ENCODE peak calls at places on chromosomes 16 and 17, in four cellular contexts. X is HEK293T, R is HepG2, F is GM12878. B is an unnamed sample.

GRCh38 chr16:87831421-87832136 is 37.7 kb downstream of the SLC7A5 start:
- DNase-seq in F (no peak), X (no peak), R (no peak), B (no peak)

GRCh38 chr17:66564992-66565465 is 262.6 kb downstream of the PRKCA start:
- DNase-seq in R (peak), F (no peak), X (no peak), B (no peak)

GRCh38 chr16:81276323-81276722 is 37.8 kb downstream of the BCO1 start:
- DNase-seq in F (no peak), X (no peak), R (no peak), B (no peak)

GRCh38 chr16:24851700-24852099 is 5.9 kb downstream of the SLC5A11 start:
- DNase-seq in X (no peak), F (no peak), R (no peak), B (no peak)

GRCh38 chr17:57553991-57554825 is 190.9 kb downstream of the CCDC182 start:
- DNase-seq in X (no peak), R (no peak), F (no peak), B (peak)

GRCh38 chr17:39939588-39940419 is 12.3 kb downstream of the LRRC3C start:
- DNase-seq in F (peak), X (peak), R (no peak), B (peak)

GRCh38 chr16:15642557-15643452 is at the start of gene MARF1:
- DNase-seq in R (peak), F (peak), X (peak), B (peak)

GRCh38 chr17:36743130-36743529 is 141.7 kb downstream of the MRM1 start:
- DNase-seq in F (no peak), R (no peak), X (no peak), B (no peak)

GRCh38 chr16:73275448-73275847 is 227.5 kb upstream of the ZFHX3 start:
- DNase-seq in R (no peak), F (no peak), X (no peak), B (no peak)

GRCh38 chr16:3919413-3919812 is 38.9 kb upstream of the CREBBP start:
- DNase-seq in X (no peak), R (no peak), F (no peak), B (no peak)

GRCh38 chr16:31052131-31052530 is 18.8 kb downstream of the STX4 start:
- DNase-seq in R (peak), F (no peak), X (no peak), B (peak)

GRCh38 chr16:66194866-66195265 is 171.6 kb upstream of the CDH5 start:
- DNase-seq in R (no peak), X (no peak), F (no peak), B (no peak)

GRCh38 chr16:66190411-66190810 is 176.1 kb upstream of the CDH5 start:
- DNase-seq in R (no peak), X (no peak), F (no peak), B (no peak)

GRCh38 chr16:66193543-66194229 is 172.8 kb upstream of the CDH5 start:
- DNase-seq in R (no peak), X (no peak), F (no peak), B (no peak)

GRCh38 chr16:66189951-66190350 is 176.5 kb upstream of the CDH5 start:
- DNase-seq in R (no peak), F (no peak), X (no peak), B (no peak)

GRCh38 chr16:66188786-66189725 is 177.4 kb upstream of the CDH5 start:
- DNase-seq in F (no peak), X (no peak), R (no peak), B (no peak)
- TF ChIP-seq FOXK2 in F (no peak), X (no peak), R (no peak), B (no peak)

DNA sequence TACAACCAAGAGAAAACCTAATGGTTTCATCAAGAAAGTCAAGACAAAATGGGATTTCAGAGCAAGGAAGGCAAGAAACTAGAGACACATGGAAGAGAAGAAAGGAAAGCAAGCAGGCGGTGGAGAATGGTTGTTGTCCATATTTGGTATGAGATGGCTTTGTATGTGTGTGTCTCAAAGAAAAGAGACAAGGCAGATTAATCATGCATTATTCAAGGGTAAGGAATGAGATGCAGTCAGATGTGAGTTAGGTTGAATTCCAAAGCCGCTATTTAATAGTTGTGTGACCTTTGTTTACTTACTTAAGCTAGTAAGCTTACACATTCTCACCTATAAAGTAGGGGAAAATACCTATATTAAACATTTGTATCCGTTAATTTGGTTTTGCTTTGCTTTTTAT is 1029.6 kb downstream of the CDH11 start:
- DNase-seq in X (no peak), R (no peak), F (no peak), B (no peak)
- TF ChIP-seq FOXK2 in X (no peak), R (no peak), F (no peak), B (no peak)

DNA sequence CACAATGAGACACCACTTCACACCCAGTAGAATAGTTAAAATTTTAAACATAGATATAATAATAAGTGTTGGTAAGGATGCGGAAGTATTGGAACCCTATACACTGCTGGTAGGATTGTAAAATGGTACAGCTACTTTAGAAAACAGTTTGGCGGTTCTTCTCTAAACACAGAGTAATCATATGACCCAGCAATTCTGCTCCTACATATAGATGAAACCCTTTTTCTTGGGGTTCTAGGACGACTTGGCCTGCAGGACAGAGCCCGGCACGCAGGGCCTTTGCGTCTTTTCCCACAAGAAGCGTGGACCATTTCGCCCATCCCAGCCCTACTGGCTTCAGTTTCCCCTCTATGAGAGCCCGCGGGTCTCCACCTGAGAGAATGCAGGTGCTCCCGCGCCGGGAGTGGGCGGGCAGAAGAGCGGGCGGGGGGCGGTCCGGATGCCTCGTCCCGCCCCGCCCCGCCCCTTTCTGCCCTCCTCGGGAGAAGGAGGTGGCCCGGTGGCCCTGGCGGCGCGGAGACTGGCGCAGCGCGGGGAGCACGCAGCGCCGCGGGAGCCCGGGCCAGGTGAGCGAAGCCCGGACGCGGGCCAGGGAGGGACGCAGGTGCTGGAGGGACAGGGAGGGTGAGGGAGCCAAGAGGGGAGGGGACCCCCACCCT is at the start of gene SDR42E2:
- DNase-seq in R (no peak), F (no peak), X (peak), B (peak)
- TF ChIP-seq FOXK2 in R (no peak), F (no peak), X (no peak), B (no peak)

GRCh38 chr16:47524007-47524405 is 62.9 kb downstream of the PHKB start:
- DNase-seq in F (no peak), X (no peak), R (no peak), B (no peak)

GRCh38 chr16:47533744-47534292 is 72.7 kb downstream of the PHKB start:
- DNase-seq in X (no peak), F (no peak), R (no peak), B (no peak)

GRCh38 chr16:47523342-47524006 is 62.3 kb downstream of the PHKB start:
- DNase-seq in R (peak), F (peak), X (no peak), B (no peak)

DNA sequence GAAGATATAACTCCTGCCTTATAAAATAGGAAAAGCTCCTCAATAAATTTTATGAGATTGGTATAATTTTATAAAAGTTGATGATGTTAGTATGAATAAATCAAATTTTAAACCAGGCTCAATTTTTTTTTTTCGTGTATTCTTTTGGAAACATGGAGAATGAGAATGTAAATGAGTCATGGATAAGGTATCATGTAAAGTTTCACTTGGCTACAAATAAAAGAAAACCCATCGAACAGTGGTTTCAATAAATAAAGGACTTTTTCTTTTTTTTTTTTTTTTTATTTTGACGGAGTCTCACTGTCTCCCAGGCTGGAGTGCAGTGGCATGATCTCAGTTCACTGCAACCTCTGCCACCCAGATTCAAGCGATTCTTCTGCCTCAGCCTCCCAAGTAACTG is 67.3 kb downstream of the PHKB start:
- DNase-seq in R (no peak), X (no peak), F (no peak), B (no peak)
- TF ChIP-seq FOXK2 in R (no peak), X (no peak), F (no peak), B (no peak)

GRCh38 chr17:79294459-79295071 is 219.9 kb downstream of the ENGASE start:
- DNase-seq in X (peak), R (peak), F (no peak), B (peak)
- TF ChIP-seq FOXK2 in X (no peak), R (no peak), F (no peak), B (no peak)

GRCh38 chr17:511833-512251 is 159.2 kb upstream of the RPH3AL start:
- DNase-seq in R (no peak), X (no peak), F (no peak), B (no peak)
- TF ChIP-seq FOXK2 in R (no peak), X (no peak), F (no peak), B (no peak)

GRCh38 chr17:74513987-74514631 is 17.2 kb downstream of the CD300LB start:
- DNase-seq in F (peak), R (peak), X (peak), B (peak)
- TF ChIP-seq FOXK2 in F (peak), R (peak), X (no peak), B (no peak)

B was measured in K562.